ENCODE peak calls at places on chromosomes 13 and 19, in four cellular contexts. M is K562, V is H1, T is GM12878. C is an unnamed sample.

GRCh38 chr13:85386424-85386823 is 412.8 kb downstream of the SLITRK6 start:
- DNase-seq in V (no peak), T (no peak), M (no peak), C (peak)

GRCh38 chr19:48461982-48462655 is 6.7 kb downstream of the KCNJ14 start:
- DNase-seq in V (peak), T (no peak), M (peak), C (peak)

GRCh38 chr13:49454388-49455015 is 10.4 kb downstream of the SETDB2 start:
- DNase-seq in M (no peak), V (no peak), T (no peak), C (no peak)

GRCh38 chr19:4288091-4288777 is 9.2 kb downstream of the SHD start:
- DNase-seq in M (peak), T (no peak), V (no peak), C (no peak)

GRCh38 chr19:1364070-1364719 is 19.5 kb upstream of the NDUFS7 start:
- DNase-seq in T (no peak), M (no peak), V (no peak), C (no peak)

GRCh38 chr13:44734204-44734707 is 158.1 kb upstream of the TSC22D1 start:
- DNase-seq in T (no peak), V (no peak), M (no peak), C (peak)

GRCh38 chr13:62038214-62038613 is 622.6 kb upstream of the PCDH20 start:
- DNase-seq in M (no peak), T (peak), V (no peak), C (no peak)

GRCh38 chr13:105202384-105202783 is 1333.1 kb downstream of the EFNB2 start:
- DNase-seq in T (no peak), V (no peak), M (no peak), C (peak)

GRCh38 chr13:38202730-38203129 is 146.9 kb upstream of the UFM1 start:
- DNase-seq in M (no peak), T (no peak), V (no peak), C (no peak)

GRCh38 chr13:83065136-83065535 is 817.1 kb downstream of the SLITRK1 start:
- DNase-seq in V (no peak), M (no peak), T (no peak), C (no peak)

GRCh38 chr13:98576963-98577822 is at the start of gene STK24:
- DNase-seq in T (no peak), M (peak), V (peak), C (peak)

GRCh38 chr13:41463823-41464602 is 6.7 kb downstream of the RGCC start:
- DNase-seq in T (peak), V (no peak), M (peak), C (no peak)

GRCh38 chr13:35984776-35985453 is 146.3 kb downstream of the DCLK1 start:
- DNase-seq in T (no peak), M (no peak), V (peak), C (peak)

GRCh38 chr19:10670187-10670586 is 16.0 kb downstream of the ILF3 start:
- DNase-seq in T (no peak), M (no peak), V (no peak), C (no peak)

GRCh38 chr13:98821372-98822237 is 69.1 kb upstream of the SLC15A1 start:
- DNase-seq in T (no peak), V (no peak), M (no peak), C (peak)

GRCh38 chr13:23793711-23794110 is 95.5 kb downstream of the MIPEP start:
- DNase-seq in T (no peak), V (no peak), M (no peak), C (no peak)

GRCh38 chr19:29084266-29084665 is 128.7 kb downstream of the UQCRFS1 start:
- DNase-seq in T (no peak), M (peak), V (peak), C (peak)

GRCh38 chr19:19366691-19367396 is 38.6 kb upstream of the GATAD2A start:
- DNase-seq in T (no peak), V (peak), M (peak), C (peak)

GRCh38 chr13:25214371-25215252 is 42.5 kb upstream of the AMER2 start:
- DNase-seq in V (no peak), M (no peak), T (no peak), C (no peak)

GRCh38 chr19:8088752-8089663 is 36.4 kb downstream of the CCL25 start:
- DNase-seq in T (no peak), M (no peak), V (no peak), C (peak)

GRCh38 chr13:73970413-73971055 is 163.7 kb downstream of the KLF12 start:
- DNase-seq in V (no peak), M (no peak), T (no peak), C (no peak)

GRCh38 chr19:1465191-1466016 is 13.6 kb downstream of the C19orf25 start:
- DNase-seq in V (peak), T (no peak), M (no peak), C (no peak)

GRCh38 chr13:44271031-44271433 is 102.6 kb upstream of the SERP2 start:
- DNase-seq in M (no peak), T (no peak), V (no peak), C (no peak)

GRCh38 chr13:67285611-67286010 is 55.5 kb upstream of the PCDH9 start:
- DNase-seq in T (no peak), V (no peak), M (no peak), C (no peak)

GRCh38 chr19:56727731-56728130 is 56.2 kb upstream of the ZNF835 start:
- DNase-seq in T (no peak), M (no peak), V (no peak), C (no peak)

GRCh38 chr19:38056646-38057045 is 149.6 kb downstream of the SIPA1L3 start:
- DNase-seq in V (no peak), M (no peak), T (no peak), C (no peak)

GRCh38 chr19:2003901-2004300 is 11.6 kb downstream of the BTBD2 start:
- DNase-seq in M (no peak), T (no peak), V (no peak), C (no peak)

GRCh38 chr13:48126944-48127814 is 32.3 kb upstream of the MED4 start:
- DNase-seq in T (peak), V (no peak), M (peak), C (peak)

GRCh38 chr13:61751039-61751438 is 335.4 kb upstream of the PCDH20 start:
- DNase-seq in M (no peak), T (no peak), V (no peak), C (no peak)

GRCh38 chr19:43798546-43799409 is 3.5 kb downstream of the LYPD5 start:
- DNase-seq in M (peak), V (peak), T (no peak), C (peak)

GRCh38 chr13:45861352-45861751 is 9.8 kb upstream of the SIAH3 start:
- DNase-seq in V (no peak), T (no peak), M (no peak), C (no peak)

GRCh38 chr13:101144808-101145419 is 271.4 kb downstream of the NALCN start:
- DNase-seq in T (peak), V (no peak), M (peak), C (peak)

GRCh38 chr19:35153701-35154534 is 617 bp upstream of the FXYD5 start:
- DNase-seq in M (peak), T (no peak), V (peak), C (peak)

GRCh38 chr19:10593820-10594637 is 6.9 kb upstream of the AP1M2 start:
- DNase-seq in M (peak), V (no peak), T (peak), C (no peak)

DNA sequence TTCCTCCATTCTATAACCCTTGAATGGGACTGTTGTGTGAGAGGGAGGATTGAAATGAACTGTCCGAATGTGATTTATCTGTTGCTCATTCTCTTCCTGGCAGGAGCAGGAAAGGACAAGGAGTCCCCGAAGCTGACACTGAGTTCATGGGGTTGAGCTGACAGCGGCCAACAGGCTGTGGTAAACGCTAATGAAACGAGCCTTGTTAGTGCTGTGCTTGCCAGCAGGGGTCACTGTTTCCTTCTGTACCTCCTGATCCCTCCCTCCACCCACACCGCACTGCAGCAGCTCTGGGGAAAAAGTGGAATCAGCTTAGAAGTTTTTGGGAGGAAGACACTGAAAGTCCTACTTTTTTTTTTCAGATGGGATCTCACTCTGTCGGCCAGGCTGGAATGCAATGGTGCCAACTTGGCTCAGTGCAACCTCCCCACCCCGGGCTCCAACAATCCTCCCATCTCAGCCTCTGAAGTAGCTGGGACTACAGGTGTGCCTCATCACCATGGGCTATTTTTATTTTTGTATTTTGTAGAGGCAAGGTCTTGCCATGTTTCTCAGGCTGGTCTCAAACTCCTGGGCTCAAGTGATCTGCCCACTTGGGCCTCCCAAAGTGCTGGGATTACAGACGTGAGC is 6.7 kb upstream of the ZNF761 start:
- DNase-seq in M (peak), T (peak), V (peak), C (peak)
- TF ChIP-seq NRF1 in M (no peak), T (no peak), V (no peak), C (no peak)

DNA sequence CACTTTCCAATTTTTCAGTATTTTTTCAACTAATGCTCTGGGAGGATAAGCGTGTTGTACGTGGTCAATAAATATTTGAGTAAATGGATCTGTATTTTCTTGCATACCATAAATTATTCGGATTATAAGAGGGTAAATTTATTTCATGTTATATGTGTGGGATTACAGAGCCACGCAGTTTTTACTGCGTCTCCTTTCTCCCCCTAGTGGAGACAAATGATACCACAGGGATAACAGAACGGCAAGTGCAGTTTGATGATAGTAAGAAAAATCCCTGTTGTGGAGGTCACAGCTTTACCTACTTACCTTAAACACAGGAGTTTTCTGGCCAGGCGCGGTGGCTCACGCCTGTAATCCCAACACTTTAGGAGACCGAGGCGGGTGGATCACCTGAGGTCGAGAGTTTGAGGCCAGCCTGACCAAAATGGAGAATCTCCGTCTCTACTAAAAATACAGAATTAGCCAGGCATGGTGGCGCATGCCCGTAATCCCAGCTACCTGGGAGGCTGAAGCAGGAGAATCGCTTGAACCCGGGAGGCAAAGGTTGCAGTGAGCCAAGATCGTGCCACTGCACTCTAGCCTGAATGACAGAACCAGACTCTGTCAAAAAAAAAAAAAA is 16.8 kb downstream of the MBD3L2B start:
- DNase-seq in M (peak), T (no peak), V (no peak), C (no peak)
- TF ChIP-seq CTCF in M (peak), T (no peak), V (no peak), C (no peak)

GRCh38 chr19:46181386-46181774 is 33.3 kb downstream of the IGFL2 start:
- DNase-seq in T (no peak), V (no peak), M (no peak), C (no peak)
- TF ChIP-seq NRF1 in T (no peak), V (no peak), M (no peak), C (no peak)

GRCh38 chr19:52689804-52690394 is 44.9 kb downstream of the ZNF611 start:
- DNase-seq in V (peak), T (no peak), M (peak), C (peak)

GRCh38 chr19:52691215-52691610 is 43.6 kb downstream of the ZNF611 start:
- DNase-seq in V (no peak), M (no peak), T (no peak), C (no peak)

GRCh38 chr19:52692431-52693008 is 42.3 kb downstream of the ZNF611 start:
- DNase-seq in V (no peak), T (no peak), M (peak), C (no peak)

GRCh38 chr19:52690395-52691214 is 44.2 kb downstream of the ZNF611 start:
- DNase-seq in T (peak), V (peak), M (peak), C (peak)

GRCh38 chr19:52691737-52692136 is 43.1 kb downstream of the ZNF611 start:
- DNase-seq in V (no peak), T (peak), M (peak), C (no peak)
- TF ChIP-seq CTCF in V (no peak), T (peak), M (no peak), C (no peak)

GRCh38 chr13:109989686-109990085 is 203.3 kb upstream of the IRS2 start:
- DNase-seq in M (no peak), V (no peak), T (no peak), C (no peak)
- TF ChIP-seq NRF1 in M (no peak), V (no peak), T (no peak), C (no peak)

DNA sequence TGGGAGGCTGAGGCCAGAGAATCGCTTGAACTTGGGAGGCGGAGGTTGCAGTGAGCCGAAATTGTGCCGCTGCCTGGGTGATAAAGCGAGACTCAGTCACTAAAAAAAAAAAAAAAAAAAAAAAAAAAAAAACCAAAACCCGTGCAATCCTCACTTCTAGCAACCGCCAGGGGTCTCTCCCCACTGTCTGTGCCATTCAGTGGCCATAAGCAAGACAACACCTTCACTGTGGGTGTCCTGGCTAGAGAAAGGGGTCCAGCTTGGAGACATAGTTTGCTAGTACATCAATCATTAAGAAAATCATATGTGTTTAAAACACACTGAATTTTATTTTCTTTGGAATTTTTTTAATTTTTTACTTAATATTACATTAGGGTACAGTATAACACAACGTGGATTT is 68.2 kb downstream of the RASL11A start:
- DNase-seq in T (no peak), M (peak), V (no peak), C (peak)
- TF ChIP-seq CTCF in T (peak), M (peak), V (peak), C (no peak)

C was measured in SK-N-SH.